ENCODE peak calls at places on chromosomes 6 and 20, in eight cellular contexts. W is ovary, R is esophagus muscularis mucosa, U is A549, F is tibial nerve, B is stomach, E is GM12878, I is SK-N-SH. V is an unnamed sample.

GRCh38 chr6:83464741-83465140 is 33.9 kb upstream of the ME1 start:
- DNase-seq in W (no peak), R (no peak), U (no peak), F (no peak), B (no peak), E (no peak), I (no peak), V (peak)

GRCh38 chr20:58598271-58599015 is 52.6 kb upstream of the STX16 start:
- DNase-seq in W (peak), R (no peak), U (no peak), F (no peak), B (no peak), E (no peak), I (peak), V (peak)

GRCh38 chr20:23697947-23698346 is 9.1 kb upstream of the CST4 start:
- DNase-seq in W (no peak), R (peak), U (no peak), F (no peak), B (no peak), E (no peak), I (no peak), V (no peak)

GRCh38 chr20:38434310-38434741 is 802 bp downstream of the SNHG17 start:
- DNase-seq in W (no peak), R (no peak), U (no peak), F (no peak), B (no peak), E (no peak), I (peak), V (no peak)

GRCh38 chr6:157823523-157824370 is 701 bp downstream of the SNX9 start:
- DNase-seq in W (peak), R (no peak), U (peak), F (peak), B (peak), E (peak), I (peak), V (peak)

GRCh38 chr6:44177691-44178423 is 19.2 kb downstream of the CAPN11 start:
- DNase-seq in W (peak), R (no peak), U (no peak), F (peak), B (no peak), E (no peak), I (no peak), V (peak)

GRCh38 chr6:16697437-16698162 is 63.7 kb downstream of the ATXN1 start:
- DNase-seq in W (no peak), R (no peak), U (no peak), F (no peak), B (no peak), E (no peak), I (no peak), V (no peak)

GRCh38 chr6:62904687-62905086 is 306.6 kb upstream of the FKBP1C start:
- DNase-seq in W (no peak), R (no peak), U (no peak), F (no peak), B (no peak), E (no peak), I (no peak), V (no peak)

GRCh38 chr20:37956099-37956498 is 53.2 kb downstream of the VSTM2L start:
- DNase-seq in W (no peak), R (no peak), U (no peak), F (no peak), B (no peak), E (no peak), I (no peak), V (no peak)

GRCh38 chr6:34511923-34512737 is 44.0 kb downstream of the SPDEF start:
- DNase-seq in W (no peak), R (no peak), U (no peak), F (no peak), B (no peak), E (no peak), I (no peak), V (no peak)

GRCh38 chr20:23609486-23610109 is 3.9 kb upstream of the CST9 start:
- DNase-seq in W (no peak), R (peak), U (no peak), F (no peak), B (no peak), E (no peak), I (no peak), V (no peak)

GRCh38 chr20:10857362-10858070 is 183.7 kb upstream of the JAG1 start:
- DNase-seq in W (no peak), R (no peak), U (peak), F (no peak), B (no peak), E (no peak), I (no peak), V (peak)

GRCh38 chr6:52362443-52363221 is 681 bp downstream of the PAQR8 start:
- DNase-seq in W (peak), R (no peak), U (peak), F (peak), B (peak), E (no peak), I (peak), V (peak)

GRCh38 chr6:52361945-52362442 is at the start of gene PAQR8:
- DNase-seq in W (peak), R (no peak), U (peak), F (peak), B (peak), E (no peak), I (peak), V (peak)

GRCh38 chr6:52360028-52360427 is 1.9 kb upstream of the PAQR8 start:
- DNase-seq in W (no peak), R (no peak), U (no peak), F (no peak), B (no peak), E (no peak), I (peak), V (no peak)

GRCh38 chr6:52360601-52361346 is 1.2 kb upstream of the PAQR8 start:
- DNase-seq in W (no peak), R (no peak), U (no peak), F (no peak), B (no peak), E (no peak), I (peak), V (peak)

DNA sequence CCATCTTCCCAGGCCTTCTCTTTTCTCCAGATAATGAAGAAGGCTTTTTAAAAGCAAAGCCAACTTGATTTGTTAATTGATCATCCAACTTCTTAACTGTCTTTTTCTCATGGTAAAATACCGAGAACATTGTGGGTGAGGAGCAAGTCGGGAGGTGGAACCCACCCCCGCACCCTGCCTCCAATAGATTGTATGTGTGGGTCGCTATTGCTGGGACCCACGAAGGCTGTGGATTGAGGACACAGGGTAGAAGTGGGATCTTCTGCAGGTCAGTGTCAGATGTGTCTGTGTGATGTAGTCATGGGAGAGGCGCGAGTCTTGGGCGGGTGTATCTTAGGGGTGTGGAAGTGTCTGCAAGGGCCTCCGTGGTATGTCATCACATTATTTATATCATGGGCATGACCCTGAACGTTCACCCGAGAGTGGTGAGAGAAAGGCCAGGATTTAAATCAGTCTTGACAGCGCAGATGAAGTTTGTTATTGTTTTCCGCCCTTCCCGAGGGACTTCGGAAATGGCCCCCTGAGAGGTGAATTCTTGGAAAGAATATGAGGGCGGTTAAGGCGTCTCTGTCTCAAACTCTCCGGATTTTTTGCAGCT is 505 bp upstream of the PAQR8 start:
- DNase-seq in W (peak), R (no peak), U (no peak), F (peak), B (no peak), E (no peak), I (no peak), V (peak)
- TF ChIP-seq EP300 in W (no peak), R (no peak), U (no peak), F (no peak), B (no peak), E (no peak), I (no peak), V (no peak)

DNA sequence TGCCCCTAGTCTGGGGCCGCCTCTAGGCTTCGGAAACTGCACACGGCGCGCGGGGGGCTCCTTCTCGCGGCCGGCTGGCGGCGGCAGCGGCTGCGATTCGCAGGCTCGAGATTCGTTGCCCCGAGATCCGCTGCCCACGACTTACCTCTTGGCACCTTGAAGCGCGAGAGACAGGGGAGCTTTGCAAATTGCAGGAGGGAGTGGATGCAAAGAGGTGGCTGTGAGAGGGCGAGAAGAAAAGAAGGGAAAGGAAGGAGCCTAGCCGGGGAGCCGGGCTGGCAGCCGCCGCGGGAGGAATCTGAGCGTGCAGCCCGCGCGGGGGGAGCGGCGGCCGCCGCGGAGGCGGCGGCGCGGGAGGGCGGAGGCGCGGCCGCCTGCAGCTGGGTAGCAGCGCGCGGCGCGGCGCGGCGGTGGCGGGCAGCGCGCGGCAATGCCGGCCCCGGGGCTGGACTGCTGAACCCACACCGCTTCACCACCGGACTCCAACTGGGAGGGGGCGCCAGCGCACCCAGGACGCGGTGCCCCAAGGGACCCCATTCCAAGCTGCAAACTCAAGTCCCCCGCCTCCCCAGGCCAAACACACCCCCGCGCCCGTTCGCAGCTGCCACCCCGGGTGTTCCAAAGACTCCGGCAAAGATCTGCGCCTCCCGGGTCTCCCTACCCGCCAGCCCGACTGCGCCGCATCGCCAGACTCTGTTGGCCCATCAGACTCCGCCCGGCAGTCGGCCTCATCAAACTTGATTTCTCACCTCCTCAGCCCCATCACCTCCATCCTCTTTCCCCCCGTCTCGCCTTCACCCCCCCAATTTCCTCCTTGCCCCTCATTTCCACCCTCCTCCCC is 44.2 kb upstream of the SUPT3H start:
- DNase-seq in W (peak), R (no peak), U (peak), F (peak), B (peak), E (no peak), I (peak), V (peak)
- TF ChIP-seq EP300 in W (no peak), R (no peak), U (no peak), F (peak), B (no peak), E (no peak), I (no peak), V (no peak)

GRCh38 chr6:169217972-169218371 is 35.7 kb downstream of the THBS2 start:
- DNase-seq in W (no peak), R (no peak), U (no peak), F (no peak), B (no peak), E (no peak), I (no peak), V (no peak)

GRCh38 chr6:169213814-169214520 is 39.7 kb downstream of the THBS2 start:
- DNase-seq in W (peak), R (peak), U (no peak), F (no peak), B (no peak), E (no peak), I (peak), V (no peak)

GRCh38 chr6:169216830-169217229 is 36.8 kb downstream of the THBS2 start:
- DNase-seq in W (no peak), R (peak), U (no peak), F (no peak), B (no peak), E (no peak), I (peak), V (no peak)

GRCh38 chr6:169212897-169213813 is 40.5 kb downstream of the THBS2 start:
- DNase-seq in W (peak), R (peak), U (peak), F (peak), B (peak), E (peak), I (peak), V (peak)

GRCh38 chr6:169215201-169215661 is 38.4 kb downstream of the THBS2 start:
- DNase-seq in W (no peak), R (peak), U (no peak), F (no peak), B (no peak), E (no peak), I (peak), V (no peak)
- TF ChIP-seq EP300 in W (no peak), R (no peak), U (no peak), F (no peak), B (no peak), E (no peak), I (no peak), V (no peak)

GRCh38 chr6:28615955-28616747 is 90.5 kb downstream of the GPX5 start:
- DNase-seq in W (no peak), R (no peak), U (no peak), F (no peak), B (no peak), E (no peak), I (no peak), V (no peak)
- TF ChIP-seq EP300 in W (no peak), R (no peak), U (no peak), F (no peak), B (no peak), E (no peak), I (no peak), V (no peak)

GRCh38 chr6:154614641-154615040 is 104.2 kb upstream of the CNKSR3 start:
- DNase-seq in W (no peak), R (no peak), U (no peak), F (no peak), B (no peak), E (no peak), I (no peak), V (no peak)

GRCh38 chr6:154617175-154617574 is 106.7 kb upstream of the CNKSR3 start:
- DNase-seq in W (no peak), R (no peak), U (no peak), F (no peak), B (no peak), E (no peak), I (no peak), V (no peak)

GRCh38 chr6:154614101-154614500 is 103.6 kb upstream of the CNKSR3 start:
- DNase-seq in W (no peak), R (no peak), U (no peak), F (no peak), B (no peak), E (no peak), I (no peak), V (no peak)

GRCh38 chr6:154613137-154613676 is 102.7 kb upstream of the CNKSR3 start:
- DNase-seq in W (no peak), R (no peak), U (no peak), F (no peak), B (no peak), E (no peak), I (no peak), V (no peak)

DNA sequence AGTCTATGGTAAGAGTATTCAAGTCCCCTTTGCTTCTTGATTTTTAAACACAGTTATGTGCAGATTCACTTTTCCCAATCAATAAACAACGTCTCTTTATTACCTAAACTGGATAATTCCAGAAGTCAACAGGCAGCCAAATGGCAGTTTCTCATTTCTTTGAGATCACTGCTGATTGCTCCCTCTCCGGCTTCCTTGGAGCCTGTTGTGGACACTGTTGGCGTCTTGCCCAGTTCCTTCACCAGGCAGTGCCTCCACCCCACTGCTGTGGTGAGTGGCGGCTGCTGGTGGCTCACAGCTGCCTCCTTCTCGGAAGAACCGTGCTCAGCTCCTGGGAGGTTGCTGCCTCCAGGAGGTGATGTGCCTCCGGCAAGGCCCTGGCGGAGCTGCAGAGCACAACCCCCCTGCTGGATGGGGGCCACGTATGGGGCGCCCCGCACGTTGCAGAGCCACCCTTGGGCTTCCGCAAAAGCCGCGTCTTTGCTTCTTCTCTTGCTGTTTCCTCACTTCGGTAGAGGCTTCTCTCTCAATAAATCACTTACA is 105.1 kb upstream of the CNKSR3 start:
- DNase-seq in W (peak), R (no peak), U (peak), F (peak), B (peak), E (no peak), I (peak), V (peak)
- TF ChIP-seq EP300 in W (no peak), R (no peak), U (no peak), F (no peak), B (no peak), E (no peak), I (no peak), V (no peak)

GRCh38 chr6:153047386-153047785 is 44.9 kb upstream of the MTRF1L start:
- DNase-seq in W (no peak), R (no peak), U (no peak), F (no peak), B (no peak), E (no peak), I (no peak), V (no peak)

GRCh38 chr6:153044295-153044694 is 41.8 kb upstream of the MTRF1L start:
- DNase-seq in W (no peak), R (no peak), U (no peak), F (no peak), B (no peak), E (no peak), I (no peak), V (no peak)

GRCh38 chr6:153048631-153049030 is 46.1 kb upstream of the MTRF1L start:
- DNase-seq in W (no peak), R (no peak), U (no peak), F (no peak), B (no peak), E (no peak), I (no peak), V (no peak)

GRCh38 chr6:153045271-153045670 is 42.8 kb upstream of the MTRF1L start:
- DNase-seq in W (no peak), R (no peak), U (no peak), F (no peak), B (no peak), E (no peak), I (no peak), V (no peak)

GRCh38 chr6:153043719-153044118 is 41.2 kb upstream of the MTRF1L start:
- DNase-seq in W (no peak), R (no peak), U (no peak), F (no peak), B (no peak), E (no peak), I (no peak), V (peak)
- TF ChIP-seq EP300 in W (no peak), R (no peak), U (no peak), F (no peak), B (no peak), E (no peak), I (no peak), V (no peak)

GRCh38 chr6:112557961-112558360 is 210.8 kb downstream of the RFPL4B start:
- DNase-seq in W (no peak), R (no peak), U (no peak), F (no peak), B (no peak), E (no peak), I (no peak), V (no peak)

GRCh38 chr6:112560651-112561050 is 213.5 kb downstream of the RFPL4B start:
- DNase-seq in W (no peak), R (no peak), U (no peak), F (no peak), B (no peak), E (no peak), I (no peak), V (no peak)

GRCh38 chr6:112562348-112563220 is 215.5 kb downstream of the RFPL4B start:
- DNase-seq in W (peak), R (no peak), U (no peak), F (no peak), B (no peak), E (no peak), I (no peak), V (no peak)

DNA sequence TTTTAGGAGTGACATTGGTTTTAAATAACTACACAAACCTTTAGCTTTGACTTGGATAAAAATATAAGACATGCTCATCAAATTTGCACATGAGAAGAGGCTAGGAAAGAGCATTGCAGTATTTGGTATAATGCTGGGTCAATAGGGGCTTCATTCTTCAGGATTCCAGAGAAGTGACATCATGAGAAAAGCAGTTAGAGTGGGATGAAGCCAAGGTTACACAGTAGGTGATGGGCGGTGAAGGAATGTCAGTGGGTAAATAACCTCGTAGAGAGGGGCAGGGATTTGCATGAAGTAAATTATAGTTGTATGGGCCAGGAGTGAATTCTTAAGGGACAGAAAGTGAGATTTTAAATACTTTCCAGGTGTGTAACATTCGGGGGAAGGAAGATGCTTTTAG is 216.2 kb downstream of the RFPL4B start:
- DNase-seq in W (no peak), R (no peak), U (no peak), F (no peak), B (no peak), E (no peak), I (no peak), V (no peak)
- TF ChIP-seq EP300 in W (no peak), R (no peak), U (no peak), F (no peak), B (no peak), E (no peak), I (no peak), V (no peak)